ENCODE peak calls at places on chromosomes 11 and 22, in seven cellular contexts. One of them, this sample, is unnamed.

GRCh38 chr11:34585304-34585869 is 35.5 kb upstream of the EHF start:
- DNase-seq in astrocyte of the cerebellum: no peak
- DNase-seq in fibroblast of mammary gland: no peak
- DNase-seq in A549: no peak
- DNase-seq in Peyer's patch: no peak
- DNase-seq in colonic mucosa: no peak
- DNase-seq in prostate gland: no peak
- DNase-seq in this sample: no peak

GRCh38 chr11:64686466-64687175 is 36.4 kb downstream of the NRXN2 start:
- DNase-seq in colonic mucosa: no peak
- DNase-seq in fibroblast of mammary gland: no peak
- DNase-seq in prostate gland: no peak
- DNase-seq in A549: no peak
- DNase-seq in astrocyte of the cerebellum: no peak
- DNase-seq in Peyer's patch: no peak
- DNase-seq in this sample: no peak

GRCh38 chr11:117180020-117180419 is 1.5 kb downstream of the SIDT2 start:
- DNase-seq in A549: no peak
- DNase-seq in prostate gland: no peak
- DNase-seq in colonic mucosa: no peak
- DNase-seq in Peyer's patch: peak
- DNase-seq in fibroblast of mammary gland: no peak
- DNase-seq in astrocyte of the cerebellum: peak
- DNase-seq in this sample: no peak

GRCh38 chr11:76626921-76627391 is 43.6 kb downstream of the LRRC32 start:
- DNase-seq in prostate gland: no peak
- DNase-seq in A549: no peak
- DNase-seq in colonic mucosa: no peak
- DNase-seq in Peyer's patch: peak
- DNase-seq in astrocyte of the cerebellum: peak
- DNase-seq in fibroblast of mammary gland: no peak
- DNase-seq in this sample: no peak

GRCh38 chr22:22823126-22823804 is 64.4 kb upstream of the IGLL5 start:
- DNase-seq in prostate gland: no peak
- DNase-seq in Peyer's patch: no peak
- DNase-seq in colonic mucosa: no peak
- DNase-seq in astrocyte of the cerebellum: no peak
- DNase-seq in fibroblast of mammary gland: no peak
- DNase-seq in A549: no peak
- DNase-seq in this sample: no peak

GRCh38 chr11:92550411-92550810 is 325.8 kb downstream of the FAT3 start:
- DNase-seq in colonic mucosa: no peak
- DNase-seq in astrocyte of the cerebellum: no peak
- DNase-seq in fibroblast of mammary gland: no peak
- DNase-seq in prostate gland: peak
- DNase-seq in A549: no peak
- DNase-seq in Peyer's patch: no peak
- DNase-seq in this sample: no peak

GRCh38 chr11:68303083-68303482 is 9.3 kb upstream of the LRP5 start:
- DNase-seq in colonic mucosa: no peak
- DNase-seq in fibroblast of mammary gland: no peak
- DNase-seq in prostate gland: no peak
- DNase-seq in Peyer's patch: no peak
- DNase-seq in astrocyte of the cerebellum: no peak
- DNase-seq in A549: no peak
- DNase-seq in this sample: no peak

GRCh38 chr11:72179804-72180396 is 12.0 kb upstream of the FOLR1 start:
- DNase-seq in A549: no peak
- DNase-seq in prostate gland: no peak
- DNase-seq in astrocyte of the cerebellum: no peak
- DNase-seq in fibroblast of mammary gland: peak
- DNase-seq in Peyer's patch: no peak
- DNase-seq in colonic mucosa: no peak
- DNase-seq in this sample: no peak

GRCh38 chr11:86592659-86593451 is 79.6 kb downstream of the ME3 start:
- DNase-seq in fibroblast of mammary gland: peak
- DNase-seq in Peyer's patch: peak
- DNase-seq in colonic mucosa: peak
- DNase-seq in prostate gland: no peak
- DNase-seq in A549: peak
- DNase-seq in astrocyte of the cerebellum: peak
- DNase-seq in this sample: no peak

GRCh38 chr22:37633082-37633692 is 6.3 kb upstream of the SH3BP1 start:
- DNase-seq in Peyer's patch: peak
- DNase-seq in prostate gland: no peak
- DNase-seq in astrocyte of the cerebellum: no peak
- DNase-seq in fibroblast of mammary gland: no peak
- DNase-seq in colonic mucosa: no peak
- DNase-seq in A549: no peak
- DNase-seq in this sample: no peak

GRCh38 chr22:37635157-37635556 is 4.3 kb upstream of the SH3BP1 start:
- DNase-seq in colonic mucosa: no peak
- DNase-seq in Peyer's patch: no peak
- DNase-seq in A549: no peak
- DNase-seq in prostate gland: no peak
- DNase-seq in astrocyte of the cerebellum: no peak
- DNase-seq in fibroblast of mammary gland: no peak
- DNase-seq in this sample: no peak

GRCh38 chr22:37634505-37635002 is 4.9 kb upstream of the SH3BP1 start:
- DNase-seq in astrocyte of the cerebellum: no peak
- DNase-seq in colonic mucosa: no peak
- DNase-seq in prostate gland: no peak
- DNase-seq in A549: no peak
- DNase-seq in Peyer's patch: peak
- DNase-seq in fibroblast of mammary gland: no peak
- DNase-seq in this sample: no peak

GRCh38 chr22:37632174-37633081 is 7.0 kb upstream of the SH3BP1 start:
- DNase-seq in prostate gland: no peak
- DNase-seq in A549: no peak
- DNase-seq in fibroblast of mammary gland: no peak
- DNase-seq in Peyer's patch: no peak
- DNase-seq in astrocyte of the cerebellum: no peak
- DNase-seq in colonic mucosa: no peak
- DNase-seq in this sample: no peak

DNA sequence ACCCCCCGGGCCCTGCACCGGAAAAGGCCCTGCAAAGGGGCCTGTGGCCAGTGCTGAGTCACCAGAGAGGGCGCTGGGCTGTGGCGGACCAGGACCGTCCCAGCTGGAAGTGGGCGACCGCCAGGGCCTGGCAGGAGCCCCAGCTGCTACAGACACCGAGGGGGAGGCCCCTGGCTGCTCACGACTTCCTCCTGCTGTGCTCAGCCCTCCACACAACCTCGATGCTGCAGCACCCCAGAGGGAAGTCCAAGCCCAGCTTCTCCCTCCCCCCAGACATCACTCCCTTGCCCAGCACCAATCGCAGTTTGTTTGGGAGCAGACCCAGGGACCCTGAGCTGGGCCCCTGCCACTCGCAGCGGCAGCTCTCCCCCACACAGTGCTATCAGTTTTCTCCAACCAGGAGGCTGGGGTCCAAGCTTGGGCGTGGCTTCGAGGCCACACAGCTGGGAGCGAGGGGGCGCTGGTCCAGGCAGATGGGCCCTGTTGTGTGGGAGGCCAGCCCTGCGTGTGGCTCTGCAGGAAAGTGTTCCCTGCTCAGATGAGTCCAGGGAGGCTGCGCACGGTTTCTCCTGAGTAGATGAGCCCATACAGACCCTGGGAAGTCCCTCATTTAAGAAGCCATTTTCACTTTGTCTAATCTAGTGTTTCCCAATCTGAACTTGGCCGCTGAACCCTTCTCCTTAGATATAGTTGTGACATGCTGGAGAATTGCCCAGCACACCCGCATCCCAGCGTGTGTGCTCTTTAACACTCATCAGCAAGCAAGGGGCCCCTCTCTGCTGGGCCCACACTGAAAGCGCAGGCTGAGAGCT is 5.6 kb upstream of the SH3BP1 start:
- DNase-seq in astrocyte of the cerebellum: peak
- DNase-seq in prostate gland: peak
- DNase-seq in Peyer's patch: peak
- DNase-seq in A549: no peak
- DNase-seq in colonic mucosa: peak
- DNase-seq in fibroblast of mammary gland: peak
- DNase-seq in this sample: peak
- TF ChIP-seq CTCF in astrocyte of the cerebellum: peak
- TF ChIP-seq CTCF in prostate gland: no peak
- TF ChIP-seq CTCF in Peyer's patch: no peak
- TF ChIP-seq CTCF in A549: no peak
- TF ChIP-seq CTCF in colonic mucosa: no peak
- TF ChIP-seq CTCF in fibroblast of mammary gland: peak
- TF ChIP-seq CTCF in this sample: no peak

DNA sequence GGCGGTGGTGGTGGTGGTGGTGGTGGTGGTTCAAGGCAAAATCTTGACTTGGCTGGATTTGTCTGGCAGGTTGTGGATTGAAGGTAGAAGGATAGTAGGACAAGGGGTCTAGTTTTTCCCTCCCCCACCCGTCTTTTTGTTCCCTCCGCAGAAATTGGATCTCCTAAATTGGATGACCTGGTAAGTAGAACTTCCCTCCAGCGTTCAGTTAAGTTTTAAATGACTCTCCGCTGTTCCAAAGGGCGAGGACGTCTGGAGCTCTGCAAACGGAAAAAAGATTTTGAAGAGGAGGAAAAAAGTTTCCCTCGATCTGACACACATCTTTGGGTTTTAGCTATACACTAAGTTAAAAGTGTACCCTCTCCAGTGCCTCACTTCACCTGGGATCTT is 422 bp upstream of the LGR4 start:
- DNase-seq in colonic mucosa: no peak
- DNase-seq in prostate gland: no peak
- DNase-seq in A549: no peak
- DNase-seq in astrocyte of the cerebellum: no peak
- DNase-seq in Peyer's patch: no peak
- DNase-seq in fibroblast of mammary gland: no peak
- DNase-seq in this sample: peak
- H3K4me3 ChIP-seq in colonic mucosa: peak
- H3K4me3 ChIP-seq in prostate gland: peak
- H3K4me3 ChIP-seq in A549: peak
- H3K4me3 ChIP-seq in astrocyte of the cerebellum: peak
- H3K4me3 ChIP-seq in Peyer's patch: peak
- H3K4me3 ChIP-seq in fibroblast of mammary gland: peak
- H3K4me3 ChIP-seq in this sample: peak

GRCh38 chr11:114354076-114354475 is 46.2 kb downstream of the C11orf71 start:
- DNase-seq in astrocyte of the cerebellum: peak
- DNase-seq in colonic mucosa: no peak
- DNase-seq in fibroblast of mammary gland: peak
- DNase-seq in A549: no peak
- DNase-seq in prostate gland: no peak
- DNase-seq in Peyer's patch: no peak
- DNase-seq in this sample: no peak

GRCh38 chr11:114362958-114363357 is 37.4 kb downstream of the C11orf71 start:
- DNase-seq in fibroblast of mammary gland: no peak
- DNase-seq in prostate gland: no peak
- DNase-seq in A549: no peak
- DNase-seq in astrocyte of the cerebellum: no peak
- DNase-seq in colonic mucosa: no peak
- DNase-seq in Peyer's patch: no peak
- DNase-seq in this sample: no peak

GRCh38 chr11:114353448-114353847 is 46.9 kb downstream of the C11orf71 start:
- DNase-seq in Peyer's patch: no peak
- DNase-seq in A549: no peak
- DNase-seq in astrocyte of the cerebellum: no peak
- DNase-seq in colonic mucosa: no peak
- DNase-seq in fibroblast of mammary gland: peak
- DNase-seq in prostate gland: no peak
- DNase-seq in this sample: no peak

GRCh38 chr11:114359342-114359741 is 41.0 kb downstream of the C11orf71 start:
- DNase-seq in colonic mucosa: no peak
- DNase-seq in Peyer's patch: no peak
- DNase-seq in astrocyte of the cerebellum: no peak
- DNase-seq in fibroblast of mammary gland: no peak
- DNase-seq in A549: no peak
- DNase-seq in prostate gland: no peak
- DNase-seq in this sample: no peak

DNA sequence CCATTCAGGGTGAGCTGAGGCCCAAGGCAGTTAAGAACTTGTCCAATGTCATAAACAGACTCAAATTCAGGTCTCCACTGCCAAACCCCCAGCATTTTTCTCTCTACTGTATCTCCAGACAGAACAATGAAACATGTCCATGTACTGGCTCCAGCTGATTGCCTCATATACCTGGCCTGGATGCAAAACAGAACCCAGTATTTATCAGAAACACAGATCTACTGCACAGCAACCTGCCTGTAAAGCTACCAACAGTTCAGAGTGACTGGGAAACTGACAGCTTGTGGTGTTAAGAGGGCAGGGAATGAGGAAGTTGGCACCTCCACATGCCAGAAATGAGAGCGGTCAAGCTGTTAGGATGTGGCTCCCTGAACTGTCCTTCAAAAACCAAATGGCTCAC is 41.6 kb downstream of the C11orf71 start:
- DNase-seq in fibroblast of mammary gland: no peak
- DNase-seq in A549: no peak
- DNase-seq in Peyer's patch: no peak
- DNase-seq in astrocyte of the cerebellum: no peak
- DNase-seq in colonic mucosa: peak
- DNase-seq in prostate gland: no peak
- DNase-seq in this sample: no peak
- TF ChIP-seq CTCF in fibroblast of mammary gland: no peak
- TF ChIP-seq CTCF in A549: no peak
- TF ChIP-seq CTCF in Peyer's patch: no peak
- TF ChIP-seq CTCF in astrocyte of the cerebellum: no peak
- TF ChIP-seq CTCF in colonic mucosa: no peak
- TF ChIP-seq CTCF in prostate gland: no peak
- TF ChIP-seq CTCF in this sample: no peak

GRCh38 chr11:73345481-73346147 is 30.6 kb upstream of the RELT start:
- DNase-seq in Peyer's patch: no peak
- DNase-seq in astrocyte of the cerebellum: no peak
- DNase-seq in A549: no peak
- DNase-seq in colonic mucosa: no peak
- DNase-seq in fibroblast of mammary gland: no peak
- DNase-seq in prostate gland: no peak
- DNase-seq in this sample: no peak

GRCh38 chr11:73340164-73340563 is 32.1 kb downstream of the ARHGEF17 start:
- DNase-seq in prostate gland: no peak
- DNase-seq in colonic mucosa: no peak
- DNase-seq in astrocyte of the cerebellum: no peak
- DNase-seq in A549: no peak
- DNase-seq in Peyer's patch: no peak
- DNase-seq in fibroblast of mammary gland: no peak
- DNase-seq in this sample: no peak

GRCh38 chr11:73343076-73343833 is 32.9 kb upstream of the RELT start:
- DNase-seq in Peyer's patch: no peak
- DNase-seq in prostate gland: no peak
- DNase-seq in fibroblast of mammary gland: no peak
- DNase-seq in astrocyte of the cerebellum: no peak
- DNase-seq in A549: no peak
- DNase-seq in colonic mucosa: no peak
- DNase-seq in this sample: no peak

GRCh38 chr11:73344191-73344607 is 32.0 kb upstream of the RELT start:
- DNase-seq in Peyer's patch: no peak
- DNase-seq in astrocyte of the cerebellum: no peak
- DNase-seq in colonic mucosa: no peak
- DNase-seq in fibroblast of mammary gland: no peak
- DNase-seq in prostate gland: no peak
- DNase-seq in A549: no peak
- DNase-seq in this sample: no peak

DNA sequence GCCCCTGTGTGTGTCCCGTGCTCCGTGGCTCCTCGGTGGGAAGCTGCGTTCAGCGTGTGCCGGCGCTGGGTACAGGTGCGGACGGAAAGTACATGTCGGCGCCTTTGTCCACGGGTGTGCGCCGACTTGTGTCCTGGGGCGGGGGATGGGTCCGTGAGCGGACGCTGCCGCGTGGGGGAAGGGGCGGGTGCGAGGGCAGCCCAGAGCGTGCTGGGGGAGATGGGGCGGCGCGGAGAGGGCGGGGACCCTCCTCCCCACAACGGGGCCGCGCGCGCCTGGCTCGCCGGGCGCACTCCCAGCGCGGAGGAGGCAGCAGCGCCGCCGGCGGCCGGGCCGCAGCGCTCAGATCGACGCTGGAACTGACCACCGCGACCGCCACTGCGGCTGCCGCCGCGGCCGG is 33.6 kb upstream of the RELT start:
- DNase-seq in astrocyte of the cerebellum: no peak
- DNase-seq in A549: no peak
- DNase-seq in Peyer's patch: no peak
- DNase-seq in fibroblast of mammary gland: no peak
- DNase-seq in colonic mucosa: no peak
- DNase-seq in prostate gland: no peak
- DNase-seq in this sample: no peak
- H3K4me3 ChIP-seq in astrocyte of the cerebellum: no peak
- H3K4me3 ChIP-seq in A549: no peak
- H3K4me3 ChIP-seq in Peyer's patch: peak
- H3K4me3 ChIP-seq in fibroblast of mammary gland: no peak
- H3K4me3 ChIP-seq in colonic mucosa: no peak
- H3K4me3 ChIP-seq in prostate gland: peak
- H3K4me3 ChIP-seq in this sample: peak